ENCODE peak calls at places on chromosomes 6 and 20, in five cellular contexts. H is mucosa of gallbladder; X is stimulated activated CD4-positive, alpha-beta T cell treated with anti-CD3 and anti-CD28 coated beads, Interleukin-12 subunit alpha, Interleukin-12 subunit beta, amount 100 ng/mL, for 48 hours; Q is AG08395; E is nephron progenitor cell. J is an unnamed sample.

GRCh38 chr6:13924146-13924948 is 405 bp upstream of the RNF182 start:
- DNase-seq in H (peak), X (no peak), Q (peak), E (peak), J (no peak)

GRCh38 chr6:11200356-11200755 is 32.1 kb downstream of the NEDD9 start:
- DNase-seq in H (no peak), X (no peak), Q (peak), E (no peak), J (no peak)

GRCh38 chr20:50151034-50151743 is 2.3 kb downstream of the PEDS1 start:
- DNase-seq in H (peak), X (no peak), Q (no peak), E (no peak), J (no peak)

GRCh38 chr6:101806241-101806640 is 412.7 kb downstream of the GRIK2 start:
- DNase-seq in H (no peak), X (no peak), Q (peak), E (no peak), J (no peak)

GRCh38 chr20:47931002-47931401 is 145.7 kb upstream of the SULF2 start:
- DNase-seq in H (no peak), X (no peak), Q (no peak), E (no peak), J (no peak)

GRCh38 chr6:90375681-90376439 is 79.2 kb upstream of the BACH2 start:
- DNase-seq in H (no peak), X (no peak), Q (peak), E (no peak), J (no peak)

GRCh38 chr6:119495230-119495683 is 145.7 kb upstream of the MAN1A1 start:
- DNase-seq in H (peak), X (no peak), Q (no peak), E (peak), J (no peak)

GRCh38 chr6:157952751-157953479 is 28.7 kb upstream of the SYNJ2 start:
- DNase-seq in H (no peak), X (no peak), Q (peak), E (no peak), J (no peak)

GRCh38 chr6:5517781-5518180 is 256.5 kb downstream of the FARS2 start:
- DNase-seq in H (no peak), X (peak), Q (no peak), E (no peak), J (no peak)

GRCh38 chr6:89117285-89118108 is at the start of gene SRSF12:
- DNase-seq in H (no peak), X (no peak), Q (peak), E (peak), J (no peak)

GRCh38 chr6:129492260-129492659 is 217.7 kb downstream of the ARHGAP18 start:
- DNase-seq in H (no peak), X (no peak), Q (no peak), E (no peak), J (no peak)

GRCh38 chr20:50077818-50078601 is 34.9 kb downstream of the UBE2V1 start:
- DNase-seq in H (no peak), X (no peak), Q (no peak), E (no peak), J (no peak)

GRCh38 chr6:79420054-79420453 is 117.2 kb downstream of the LCA5 start:
- DNase-seq in H (no peak), X (no peak), Q (no peak), E (no peak), J (no peak)

GRCh38 chr6:4577406-4577805 is 198.8 kb upstream of the CDYL start:
- DNase-seq in H (peak), X (no peak), Q (peak), E (no peak), J (no peak)

GRCh38 chr6:69957990-69958559 is 91.7 kb downstream of the COL19A1 start:
- DNase-seq in H (no peak), X (no peak), Q (no peak), E (no peak), J (no peak)

GRCh38 chr6:137190710-137191109 is 17.3 kb upstream of the IL22RA2 start:
- DNase-seq in H (no peak), X (no peak), Q (no peak), E (no peak), J (no peak)

GRCh38 chr6:52547647-52548352 is 29.1 kb downstream of the TRAM2 start:
- DNase-seq in H (peak), X (no peak), Q (no peak), E (no peak), J (no peak)

GRCh38 chr6:116397960-116398359 is 27.2 kb downstream of the DSE start:
- DNase-seq in H (no peak), X (no peak), Q (peak), E (no peak), J (no peak)

GRCh38 chr6:11969092-11969491 is 43.0 kb upstream of the HIVEP1 start:
- DNase-seq in H (no peak), X (no peak), Q (peak), E (no peak), J (no peak)

GRCh38 chr20:46572181-46572580 is 21.7 kb upstream of the OCSTAMP start:
- DNase-seq in H (no peak), X (no peak), Q (no peak), E (no peak), J (no peak)

GRCh38 chr20:51514252-51514651 is 28.3 kb downstream of the NFATC2 start:
- DNase-seq in H (no peak), X (no peak), Q (no peak), E (no peak), J (no peak)

GRCh38 chr6:154932562-154933027 is 62.5 kb upstream of the TIAM2 start:
- DNase-seq in H (no peak), X (no peak), Q (peak), E (no peak), J (no peak)

GRCh38 chr6:166567107-166567506 is 19.4 kb downstream of the RAMACL start:
- DNase-seq in H (no peak), X (no peak), Q (peak), E (no peak), J (no peak)

GRCh38 chr20:41136695-41137411 is 490 bp upstream of the PLCG1 start:
- DNase-seq in H (peak), X (peak), Q (peak), E (peak), J (no peak)

GRCh38 chr20:1390552-1391403 is 2.1 kb downstream of the FKBP1A start:
- DNase-seq in H (no peak), X (no peak), Q (no peak), E (no peak), J (no peak)

GRCh38 chr20:37988555-37988954 is 44.7 kb downstream of the TTI1 start:
- DNase-seq in H (no peak), X (no peak), Q (no peak), E (no peak), J (no peak)

GRCh38 chr20:20009784-20010253 is 7.3 kb upstream of the NAA20 start:
- DNase-seq in H (peak), X (no peak), Q (no peak), E (no peak), J (no peak)

GRCh38 chr6:44254957-44255808 is 2.1 kb downstream of the SLC35B2 start:
- DNase-seq in H (no peak), X (no peak), Q (no peak), E (no peak), J (no peak)

GRCh38 chr20:20443509-20443908 is 75.6 kb downstream of the INSM1 start:
- DNase-seq in H (no peak), X (no peak), Q (no peak), E (no peak), J (no peak)

GRCh38 chr6:63708631-63709030 is 73.0 kb downstream of the PHF3 start:
- DNase-seq in H (no peak), X (no peak), Q (no peak), E (no peak), J (no peak)

GRCh38 chr6:41422156-41422555 is 86.7 kb downstream of the NCR2 start:
- DNase-seq in H (no peak), X (no peak), Q (no peak), E (no peak), J (no peak)

GRCh38 chr6:55958790-55959189 is 83.4 kb upstream of the BMP5 start:
- DNase-seq in H (no peak), X (no peak), Q (no peak), E (no peak), J (no peak)

GRCh38 chr6:141562181-141562800 is 570.4 kb upstream of the GJE1 start:
- DNase-seq in H (peak), X (no peak), Q (no peak), E (peak), J (no peak)

GRCh38 chr6:27332692-27333641 is 20.9 kb upstream of the POM121L2 start:
- DNase-seq in H (no peak), X (peak), Q (peak), E (peak), J (no peak)

GRCh38 chr6:39137235-39137634 is 22.2 kb upstream of the SAYSD1 start:
- DNase-seq in H (peak), X (peak), Q (peak), E (peak), J (no peak)